ENCODE peak calls at places on chromosomes 5 and 9, in ten cellular contexts. One of them, this sample, is unnamed.
A peak's percentile ranks its signal among the peaks of the same experiment; 100 is the strongest.

GRCh38 chr5:136626531-136626930 is 261.2 kb upstream of the TRPC7 start:
- DNase-seq in heart left ventricle: no peak
- DNase-seq in thyroid gland: no peak
- DNase-seq in A549: no peak
- DNase-seq in IMR-90: no peak
- DNase-seq in suprapubic skin: no peak
- DNase-seq in ovary: no peak
- DNase-seq in esophagus squamous epithelium: no peak
- DNase-seq in NB4: no peak
- DNase-seq in lower leg skin: no peak
- DNase-seq in this sample: no peak

GRCh38 chr9:37511006-37511714 is 25.4 kb downstream of the POLR1E start:
- DNase-seq in esophagus squamous epithelium: no peak
- DNase-seq in ovary: no peak
- DNase-seq in suprapubic skin: no peak
- DNase-seq in IMR-90: no peak
- DNase-seq in lower leg skin: no peak
- DNase-seq in A549: no peak
- DNase-seq in NB4: peak; percentile 22
- DNase-seq in thyroid gland: peak; percentile 26
- DNase-seq in heart left ventricle: no peak
- DNase-seq in this sample: no peak

GRCh38 chr9:8329561-8330283 is 530.1 kb upstream of the DMAC1 start:
- DNase-seq in IMR-90: no peak
- DNase-seq in heart left ventricle: no peak
- DNase-seq in thyroid gland: no peak
- DNase-seq in A549: no peak
- DNase-seq in ovary: no peak
- DNase-seq in lower leg skin: no peak
- DNase-seq in esophagus squamous epithelium: no peak
- DNase-seq in suprapubic skin: no peak
- DNase-seq in NB4: no peak
- DNase-seq in this sample: no peak

GRCh38 chr9:36450110-36450732 is 50.2 kb upstream of the RNF38 start:
- DNase-seq in A549: peak; percentile 38
- DNase-seq in thyroid gland: peak; percentile 37
- DNase-seq in esophagus squamous epithelium: no peak
- DNase-seq in NB4: peak; percentile 34
- DNase-seq in suprapubic skin: no peak
- DNase-seq in heart left ventricle: no peak
- DNase-seq in IMR-90: peak; percentile 57
- DNase-seq in ovary: no peak
- DNase-seq in lower leg skin: no peak
- DNase-seq in this sample: peak; percentile 23

GRCh38 chr5:86968311-86968753 is 299.4 kb upstream of the RASA1 start:
- DNase-seq in heart left ventricle: peak; percentile 38
- DNase-seq in ovary: no peak
- DNase-seq in IMR-90: peak; percentile 65
- DNase-seq in A549: peak; percentile 21
- DNase-seq in lower leg skin: no peak
- DNase-seq in thyroid gland: peak; percentile 40
- DNase-seq in NB4: peak; percentile 35
- DNase-seq in suprapubic skin: no peak
- DNase-seq in esophagus squamous epithelium: no peak
- DNase-seq in this sample: no peak

GRCh38 chr9:86324308-86324707 is 29.9 kb downstream of the TUT7 start:
- DNase-seq in thyroid gland: no peak
- DNase-seq in ovary: no peak
- DNase-seq in heart left ventricle: no peak
- DNase-seq in esophagus squamous epithelium: no peak
- DNase-seq in NB4: no peak
- DNase-seq in IMR-90: peak; percentile 75
- DNase-seq in A549: no peak
- DNase-seq in suprapubic skin: no peak
- DNase-seq in lower leg skin: no peak
- DNase-seq in this sample: no peak

GRCh38 chr9:18979367-18979766 is 53.6 kb downstream of the SAXO1 start:
- DNase-seq in IMR-90: peak; percentile 71
- DNase-seq in NB4: no peak
- DNase-seq in A549: no peak
- DNase-seq in heart left ventricle: no peak
- DNase-seq in ovary: no peak
- DNase-seq in thyroid gland: no peak
- DNase-seq in lower leg skin: no peak
- DNase-seq in esophagus squamous epithelium: no peak
- DNase-seq in suprapubic skin: no peak
- DNase-seq in this sample: peak; percentile 19

GRCh38 chr9:115615821-115616665 is 498.1 kb upstream of the TNC start:
- DNase-seq in esophagus squamous epithelium: no peak
- DNase-seq in suprapubic skin: no peak
- DNase-seq in thyroid gland: no peak
- DNase-seq in A549: peak; percentile 79
- DNase-seq in NB4: no peak
- DNase-seq in lower leg skin: no peak
- DNase-seq in ovary: no peak
- DNase-seq in IMR-90: peak; percentile 96
- DNase-seq in heart left ventricle: no peak
- DNase-seq in this sample: no peak

GRCh38 chr9:116812231-116813028 is 125.3 kb downstream of the TRIM32 start:
- DNase-seq in heart left ventricle: no peak
- DNase-seq in thyroid gland: no peak
- DNase-seq in suprapubic skin: no peak
- DNase-seq in IMR-90: peak; percentile 13
- DNase-seq in lower leg skin: no peak
- DNase-seq in NB4: no peak
- DNase-seq in A549: no peak
- DNase-seq in ovary: no peak
- DNase-seq in esophagus squamous epithelium: no peak
- DNase-seq in this sample: no peak

GRCh38 chr5:139287890-139288635 is 5.5 kb upstream of the MATR3 start:
- DNase-seq in esophagus squamous epithelium: no peak
- DNase-seq in lower leg skin: no peak
- DNase-seq in A549: no peak
- DNase-seq in heart left ventricle: no peak
- DNase-seq in NB4: peak; percentile 47
- DNase-seq in suprapubic skin: no peak
- DNase-seq in ovary: no peak
- DNase-seq in thyroid gland: no peak
- DNase-seq in IMR-90: no peak
- DNase-seq in this sample: no peak

GRCh38 chr5:99033014-99033931 is 104.5 kb upstream of the CHD1 start:
- DNase-seq in thyroid gland: no peak
- DNase-seq in lower leg skin: no peak
- DNase-seq in suprapubic skin: no peak
- DNase-seq in NB4: no peak
- DNase-seq in IMR-90: peak; percentile 7
- DNase-seq in A549: no peak
- DNase-seq in esophagus squamous epithelium: no peak
- DNase-seq in heart left ventricle: no peak
- DNase-seq in ovary: no peak
- DNase-seq in this sample: no peak

GRCh38 chr5:1100652-1101574 is 10.9 kb downstream of the SLC12A7 start:
- DNase-seq in IMR-90: no peak
- DNase-seq in NB4: no peak
- DNase-seq in esophagus squamous epithelium: no peak
- DNase-seq in A549: no peak
- DNase-seq in lower leg skin: no peak
- DNase-seq in suprapubic skin: no peak
- DNase-seq in heart left ventricle: no peak
- DNase-seq in thyroid gland: no peak
- DNase-seq in ovary: no peak
- DNase-seq in this sample: no peak

GRCh38 chr5:173144200-173145176 is at the start of gene BNIP1:
- DNase-seq in IMR-90: peak; percentile 94
- DNase-seq in heart left ventricle: peak; percentile 95
- DNase-seq in suprapubic skin: peak; percentile 96
- DNase-seq in ovary: peak; percentile 97
- DNase-seq in esophagus squamous epithelium: peak; percentile 82
- DNase-seq in lower leg skin: peak; percentile 98
- DNase-seq in thyroid gland: peak; percentile 100
- DNase-seq in A549: peak; percentile 95
- DNase-seq in NB4: peak; percentile 93
- DNase-seq in this sample: peak; percentile 99
- TF ChIP-seq POLR2A in IMR-90: peak; percentile 69
- TF ChIP-seq POLR2A in heart left ventricle: no peak
- TF ChIP-seq POLR2A in suprapubic skin: no peak
- TF ChIP-seq POLR2A in ovary: peak; percentile 39
- TF ChIP-seq POLR2A in esophagus squamous epithelium: no peak
- TF ChIP-seq POLR2A in lower leg skin: no peak
- TF ChIP-seq POLR2A in thyroid gland: peak; percentile 75
- TF ChIP-seq POLR2A in A549: peak; percentile 40
- TF ChIP-seq POLR2A in NB4: peak; percentile 64
- TF ChIP-seq POLR2A in this sample: peak; percentile 28

DNA sequence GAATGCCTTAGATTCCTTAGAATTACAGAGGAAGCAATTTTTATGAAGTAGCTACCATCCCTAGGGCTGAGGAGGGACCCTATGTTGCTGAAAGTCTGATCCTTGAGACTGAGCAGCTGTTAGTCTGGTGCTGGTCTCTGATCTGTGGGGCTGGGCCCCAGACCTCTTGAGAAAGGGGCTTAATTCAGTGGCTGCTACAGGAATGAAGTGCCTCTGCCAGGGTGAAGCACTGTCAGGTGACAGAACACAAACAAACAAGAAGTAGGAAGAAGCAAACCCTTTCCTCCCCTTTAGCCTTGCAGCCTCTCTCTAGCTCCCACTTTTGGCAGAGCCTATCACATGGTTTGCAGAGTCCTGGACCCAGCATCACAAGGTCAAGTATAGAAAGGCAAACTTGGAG is 64.0 kb upstream of the STC2 start:
- DNase-seq in A549: no peak
- DNase-seq in heart left ventricle: no peak
- DNase-seq in suprapubic skin: no peak
- DNase-seq in esophagus squamous epithelium: no peak
- DNase-seq in NB4: no peak
- DNase-seq in lower leg skin: peak; percentile 45
- DNase-seq in thyroid gland: no peak
- DNase-seq in ovary: no peak
- DNase-seq in IMR-90: no peak
- DNase-seq in this sample: no peak
- TF ChIP-seq POLR2A in A549: no peak
- TF ChIP-seq POLR2A in heart left ventricle: no peak
- TF ChIP-seq POLR2A in suprapubic skin: no peak
- TF ChIP-seq POLR2A in esophagus squamous epithelium: no peak
- TF ChIP-seq POLR2A in NB4: no peak
- TF ChIP-seq POLR2A in lower leg skin: no peak
- TF ChIP-seq POLR2A in thyroid gland: no peak
- TF ChIP-seq POLR2A in ovary: no peak
- TF ChIP-seq POLR2A in IMR-90: no peak
- TF ChIP-seq POLR2A in this sample: no peak

GRCh38 chr5:95646569-95647330 is at the start of gene RFESD:
- DNase-seq in A549: peak; percentile 83
- DNase-seq in esophagus squamous epithelium: peak; percentile 97
- DNase-seq in IMR-90: peak; percentile 93
- DNase-seq in heart left ventricle: peak; percentile 100
- DNase-seq in ovary: peak; percentile 100
- DNase-seq in lower leg skin: peak; percentile 100
- DNase-seq in thyroid gland: peak; percentile 99
- DNase-seq in NB4: peak; percentile 99
- DNase-seq in suprapubic skin: peak; percentile 99
- DNase-seq in this sample: peak; percentile 99

GRCh38 chr5:95647331-95647659 is 718 bp downstream of the RFESD start:
- DNase-seq in thyroid gland: no peak
- DNase-seq in NB4: no peak
- DNase-seq in heart left ventricle: no peak
- DNase-seq in ovary: no peak
- DNase-seq in IMR-90: no peak
- DNase-seq in lower leg skin: no peak
- DNase-seq in A549: no peak
- DNase-seq in esophagus squamous epithelium: no peak
- DNase-seq in suprapubic skin: no peak
- DNase-seq in this sample: no peak

GRCh38 chr5:95644351-95645042 is 2.1 kb upstream of the RFESD start:
- DNase-seq in NB4: peak; percentile 71
- DNase-seq in esophagus squamous epithelium: no peak
- DNase-seq in lower leg skin: no peak
- DNase-seq in thyroid gland: peak; percentile 37
- DNase-seq in heart left ventricle: peak; percentile 34
- DNase-seq in IMR-90: peak; percentile 65
- DNase-seq in A549: peak; percentile 49
- DNase-seq in ovary: no peak
- DNase-seq in suprapubic skin: no peak
- DNase-seq in this sample: peak; percentile 64

GRCh38 chr5:95643152-95643551 is 3.4 kb upstream of the RFESD start:
- DNase-seq in IMR-90: no peak
- DNase-seq in lower leg skin: no peak
- DNase-seq in ovary: no peak
- DNase-seq in NB4: no peak
- DNase-seq in suprapubic skin: no peak
- DNase-seq in A549: no peak
- DNase-seq in thyroid gland: no peak
- DNase-seq in esophagus squamous epithelium: no peak
- DNase-seq in heart left ventricle: no peak
- DNase-seq in this sample: no peak

GRCh38 chr5:95647886-95648860 is 1.6 kb downstream of the RFESD start:
- DNase-seq in A549: no peak
- DNase-seq in suprapubic skin: no peak
- DNase-seq in thyroid gland: no peak
- DNase-seq in ovary: no peak
- DNase-seq in lower leg skin: no peak
- DNase-seq in NB4: peak; percentile 76
- DNase-seq in esophagus squamous epithelium: no peak
- DNase-seq in heart left ventricle: no peak
- DNase-seq in IMR-90: peak; percentile 26
- DNase-seq in this sample: no peak
- TF ChIP-seq POLR2A in A549: no peak
- TF ChIP-seq POLR2A in suprapubic skin: no peak
- TF ChIP-seq POLR2A in thyroid gland: no peak
- TF ChIP-seq POLR2A in ovary: no peak
- TF ChIP-seq POLR2A in lower leg skin: no peak
- TF ChIP-seq POLR2A in NB4: no peak
- TF ChIP-seq POLR2A in esophagus squamous epithelium: no peak
- TF ChIP-seq POLR2A in heart left ventricle: no peak
- TF ChIP-seq POLR2A in IMR-90: no peak
- TF ChIP-seq POLR2A in this sample: no peak

GRCh38 chr9:123978981-123979380 is 32.6 kb upstream of the LHX2 start:
- DNase-seq in esophagus squamous epithelium: no peak
- DNase-seq in suprapubic skin: no peak
- DNase-seq in A549: no peak
- DNase-seq in heart left ventricle: no peak
- DNase-seq in lower leg skin: no peak
- DNase-seq in ovary: no peak
- DNase-seq in NB4: no peak
- DNase-seq in thyroid gland: peak; percentile 76
- DNase-seq in IMR-90: no peak
- DNase-seq in this sample: no peak

GRCh38 chr9:123972618-123973017 is 39.0 kb upstream of the LHX2 start:
- DNase-seq in heart left ventricle: no peak
- DNase-seq in thyroid gland: no peak
- DNase-seq in ovary: no peak
- DNase-seq in suprapubic skin: no peak
- DNase-seq in IMR-90: no peak
- DNase-seq in esophagus squamous epithelium: no peak
- DNase-seq in lower leg skin: no peak
- DNase-seq in NB4: no peak
- DNase-seq in A549: no peak
- DNase-seq in this sample: no peak

GRCh38 chr9:123974471-123974870 is 37.1 kb upstream of the LHX2 start:
- DNase-seq in lower leg skin: no peak
- DNase-seq in A549: no peak
- DNase-seq in NB4: no peak
- DNase-seq in heart left ventricle: no peak
- DNase-seq in suprapubic skin: no peak
- DNase-seq in ovary: no peak
- DNase-seq in esophagus squamous epithelium: no peak
- DNase-seq in IMR-90: no peak
- DNase-seq in thyroid gland: no peak
- DNase-seq in this sample: no peak

GRCh38 chr9:123973590-123974223 is 37.9 kb upstream of the LHX2 start:
- DNase-seq in suprapubic skin: no peak
- DNase-seq in esophagus squamous epithelium: no peak
- DNase-seq in heart left ventricle: no peak
- DNase-seq in NB4: no peak
- DNase-seq in ovary: no peak
- DNase-seq in A549: no peak
- DNase-seq in thyroid gland: no peak
- DNase-seq in IMR-90: no peak
- DNase-seq in lower leg skin: no peak
- DNase-seq in this sample: no peak
- TF ChIP-seq POLR2A in suprapubic skin: no peak
- TF ChIP-seq POLR2A in esophagus squamous epithelium: no peak
- TF ChIP-seq POLR2A in heart left ventricle: no peak
- TF ChIP-seq POLR2A in NB4: no peak
- TF ChIP-seq POLR2A in ovary: no peak
- TF ChIP-seq POLR2A in A549: no peak
- TF ChIP-seq POLR2A in thyroid gland: no peak
- TF ChIP-seq POLR2A in IMR-90: no peak
- TF ChIP-seq POLR2A in lower leg skin: no peak
- TF ChIP-seq POLR2A in this sample: no peak